ENCODE peak calls at places on chromosomes 11 and 22, in seven cellular contexts. F, A, H, O, P, Q and J are unnamed samples.

GRCh38 chr11:6619021-6619745 is at the start of gene TPP1:
- DNase-seq in F (peak), A (peak), H (peak), O (peak), P (peak), Q (peak), J (peak)

GRCh38 chr11:18463439-18463838 is 7.8 kb downstream of the LDHAL6A start:
- DNase-seq in F (no peak), A (no peak), H (no peak), O (no peak), P (no peak), Q (no peak), J (no peak)

GRCh38 chr11:86676533-86677154 is 4.2 kb upstream of the ME3 start:
- DNase-seq in F (peak), A (peak), H (no peak), O (no peak), P (peak), Q (no peak), J (no peak)

GRCh38 chr22:46737105-46737975 is 712 bp downstream of the CERK start:
- DNase-seq in F (peak), A (peak), H (no peak), O (no peak), P (peak), Q (peak), J (no peak)

GRCh38 chr11:2944953-2945756 is 15.9 kb upstream of the PHLDA2 start:
- DNase-seq in F (no peak), A (peak), H (no peak), O (no peak), P (no peak), Q (peak), J (peak)

GRCh38 chr22:29268511-29269229 is 602 bp downstream of the EWSR1 start:
- DNase-seq in F (peak), A (peak), H (peak), O (no peak), P (no peak), Q (peak), J (peak)

GRCh38 chr11:46306296-46306853 is 28.9 kb downstream of the CREB3L1 start:
- DNase-seq in F (no peak), A (no peak), H (peak), O (no peak), P (no peak), Q (no peak), J (peak)

GRCh38 chr11:130068986-130069683 is 559 bp upstream of the APLP2 start:
- DNase-seq in F (no peak), A (peak), H (peak), O (no peak), P (peak), Q (peak), J (peak)

GRCh38 chr11:8340299-8340698 is 76.6 kb upstream of the LMO1 start:
- DNase-seq in F (no peak), A (no peak), H (no peak), O (no peak), P (no peak), Q (no peak), J (no peak)

GRCh38 chr11:132549001-132549400 is 983.3 kb downstream of the OPCML start:
- DNase-seq in F (no peak), A (no peak), H (peak), O (no peak), P (no peak), Q (no peak), J (no peak)

GRCh38 chr22:44273175-44273574 is 39.6 kb downstream of the SHISAL1 start:
- DNase-seq in F (no peak), A (no peak), H (no peak), O (no peak), P (no peak), Q (no peak), J (no peak)

GRCh38 chr11:61494341-61495038 is 14.1 kb upstream of the LRRC10B start:
- DNase-seq in F (no peak), A (no peak), H (no peak), O (no peak), P (no peak), Q (no peak), J (no peak)

GRCh38 chr22:45208993-45209838 is 31.5 kb downstream of the KIAA0930 start:
- DNase-seq in F (no peak), A (peak), H (peak), O (no peak), P (peak), Q (peak), J (peak)

GRCh38 chr11:28874706-28875105 is 766.5 kb downstream of the METTL15 start:
- DNase-seq in F (no peak), A (no peak), H (no peak), O (no peak), P (no peak), Q (no peak), J (no peak)

GRCh38 chr22:42289671-42290269 is 19.3 kb upstream of the TCF20 start:
- DNase-seq in F (no peak), A (no peak), H (no peak), O (no peak), P (no peak), Q (no peak), J (no peak)

GRCh38 chr11:129917231-129917630 is 21.9 kb upstream of the NFRKB start:
- DNase-seq in F (no peak), A (peak), H (peak), O (no peak), P (no peak), Q (no peak), J (peak)

GRCh38 chr22:46487318-46487717 is 50.1 kb downstream of the CELSR1 start:
- DNase-seq in F (no peak), A (no peak), H (no peak), O (no peak), P (no peak), Q (peak), J (no peak)

GRCh38 chr11:1546077-1546535 is 26.0 kb downstream of the DUSP8 start:
- DNase-seq in F (no peak), A (no peak), H (no peak), O (no peak), P (no peak), Q (no peak), J (no peak)